ENCODE peak calls at places on chromosomes 6 and 20, in eight cellular contexts. One of them, this sample, is unnamed.
A peak's percentile ranks its signal among the peaks of the same experiment; 100 is the strongest.

GRCh38 chr20:48189177-48189576 is 403.9 kb upstream of the SULF2 start:
- DNase-seq in IMR-90: no peak
- DNase-seq in DND-41: peak; percentile 12
- DNase-seq in mesendoderm: peak; percentile 64
- DNase-seq in fibroblast of lung: peak; percentile 54
- DNase-seq in PC-9: peak; percentile 49
- DNase-seq in HepG2: peak; percentile 63
- DNase-seq in mammary epithelial cell: peak; percentile 83
- DNase-seq in this sample: peak; percentile 63

GRCh38 chr6:14728396-14729024 is 517.4 kb upstream of the JARID2 start:
- DNase-seq in IMR-90: peak; percentile 89
- DNase-seq in DND-41: no peak
- DNase-seq in mesendoderm: no peak
- DNase-seq in fibroblast of lung: peak; percentile 67
- DNase-seq in PC-9: no peak
- DNase-seq in HepG2: no peak
- DNase-seq in mammary epithelial cell: peak; percentile 29
- DNase-seq in this sample: peak; percentile 51

GRCh38 chr20:26216025-26216424 is 519.4 kb upstream of the ZNF337 start:
- DNase-seq in IMR-90: peak; percentile 20
- DNase-seq in DND-41: no peak
- DNase-seq in mesendoderm: no peak
- DNase-seq in fibroblast of lung: peak; percentile 35
- DNase-seq in PC-9: no peak
- DNase-seq in HepG2: no peak
- DNase-seq in mammary epithelial cell: peak; percentile 3
- DNase-seq in this sample: peak; percentile 37

GRCh38 chr20:23080521-23080920 is 5.6 kb downstream of the CD93 start:
- DNase-seq in IMR-90: no peak
- DNase-seq in DND-41: no peak
- DNase-seq in mesendoderm: no peak
- DNase-seq in fibroblast of lung: no peak
- DNase-seq in PC-9: no peak
- DNase-seq in HepG2: no peak
- DNase-seq in mammary epithelial cell: no peak
- DNase-seq in this sample: no peak

GRCh38 chr6:83368582-83368981 is 62.3 kb downstream of the ME1 start:
- DNase-seq in IMR-90: no peak
- DNase-seq in DND-41: no peak
- DNase-seq in mesendoderm: no peak
- DNase-seq in fibroblast of lung: peak; percentile 27
- DNase-seq in PC-9: no peak
- DNase-seq in HepG2: no peak
- DNase-seq in mammary epithelial cell: no peak
- DNase-seq in this sample: no peak

GRCh38 chr6:85464722-85465150 is 14.9 kb downstream of the NT5E start:
- DNase-seq in IMR-90: peak; percentile 98
- DNase-seq in DND-41: no peak
- DNase-seq in mesendoderm: no peak
- DNase-seq in fibroblast of lung: peak; percentile 94
- DNase-seq in PC-9: peak; percentile 90
- DNase-seq in HepG2: no peak
- DNase-seq in mammary epithelial cell: peak; percentile 89
- DNase-seq in this sample: peak; percentile 96

GRCh38 chr6:101398716-101399626 is 5.5 kb downstream of the GRIK2 start:
- DNase-seq in IMR-90: peak; percentile 37
- DNase-seq in DND-41: no peak
- DNase-seq in mesendoderm: no peak
- DNase-seq in fibroblast of lung: peak; percentile 14
- DNase-seq in PC-9: no peak
- DNase-seq in HepG2: no peak
- DNase-seq in mammary epithelial cell: no peak
- DNase-seq in this sample: no peak

GRCh38 chr6:47135772-47136171 is 93.6 kb upstream of the ADGRF1 start:
- DNase-seq in IMR-90: peak; percentile 93
- DNase-seq in DND-41: no peak
- DNase-seq in mesendoderm: peak; percentile 80
- DNase-seq in fibroblast of lung: peak; percentile 96
- DNase-seq in PC-9: peak; percentile 99
- DNase-seq in HepG2: peak; percentile 97
- DNase-seq in mammary epithelial cell: peak; percentile 95
- DNase-seq in this sample: peak; percentile 99

GRCh38 chr6:90033872-90034271 is 139.6 kb downstream of the GJA10 start:
- DNase-seq in IMR-90: no peak
- DNase-seq in DND-41: no peak
- DNase-seq in mesendoderm: no peak
- DNase-seq in fibroblast of lung: no peak
- DNase-seq in PC-9: no peak
- DNase-seq in HepG2: no peak
- DNase-seq in mammary epithelial cell: no peak
- DNase-seq in this sample: no peak

GRCh38 chr6:143195349-143195845 is 134.7 kb downstream of the AIG1 start:
- DNase-seq in IMR-90: no peak
- DNase-seq in DND-41: no peak
- DNase-seq in mesendoderm: no peak
- DNase-seq in fibroblast of lung: no peak
- DNase-seq in PC-9: no peak
- DNase-seq in HepG2: no peak
- DNase-seq in mammary epithelial cell: no peak
- DNase-seq in this sample: no peak

DNA sequence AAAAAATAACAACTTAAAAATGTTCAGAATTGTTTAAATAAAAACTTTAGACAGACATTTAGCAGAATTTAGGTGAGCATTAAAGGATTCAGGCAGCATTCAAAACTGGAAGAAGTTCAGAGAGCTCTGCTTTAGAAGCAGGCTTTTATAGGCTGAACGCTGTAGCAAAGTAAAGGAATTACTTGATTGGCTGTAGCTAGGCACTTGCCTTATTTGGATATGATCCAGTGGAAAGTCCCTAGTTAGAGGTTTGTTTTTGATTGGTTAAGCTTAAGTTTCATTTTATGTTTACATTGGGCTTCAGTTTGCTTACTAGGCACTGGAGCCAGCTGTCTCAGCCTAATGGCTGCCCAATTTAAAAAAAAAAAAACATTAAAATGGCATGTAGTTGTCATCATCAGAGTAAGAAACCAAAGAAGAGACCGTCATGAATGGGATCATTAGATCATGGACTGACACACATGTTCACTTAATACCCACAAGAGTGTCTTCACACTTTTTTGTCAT is 65.1 kb downstream of the CBFA2T2 start:
- DNase-seq in IMR-90: peak; percentile 99
- DNase-seq in DND-41: peak; percentile 29
- DNase-seq in mesendoderm: peak; percentile 48
- DNase-seq in fibroblast of lung: peak; percentile 94
- DNase-seq in PC-9: peak; percentile 71
- DNase-seq in HepG2: peak; percentile 98
- DNase-seq in mammary epithelial cell: peak; percentile 86
- DNase-seq in this sample: peak; percentile 95
- H3K4me2 ChIP-seq in IMR-90: peak overlapping the region; percentile 95
- H3K4me2 ChIP-seq in DND-41: no peak overlapping the region
- H3K4me2 ChIP-seq in mesendoderm: no peak overlapping the region
- H3K4me2 ChIP-seq in fibroblast of lung: peak overlapping the region; percentile 75
- H3K4me2 ChIP-seq in PC-9: peak overlapping the region; percentile 37
- H3K4me2 ChIP-seq in HepG2: peak overlapping the region; percentile 50
- H3K4me2 ChIP-seq in mammary epithelial cell: peak overlapping the region; percentile 65
- H3K4me2 ChIP-seq in this sample: peak overlapping the region; percentile 62

GRCh38 chr6:34300332-34300751 is 51.5 kb upstream of the SMIM29 start:
- DNase-seq in IMR-90: no peak
- DNase-seq in DND-41: no peak
- DNase-seq in mesendoderm: no peak
- DNase-seq in fibroblast of lung: no peak
- DNase-seq in PC-9: no peak
- DNase-seq in HepG2: no peak
- DNase-seq in mammary epithelial cell: no peak
- DNase-seq in this sample: no peak
- H3K4me2 ChIP-seq in IMR-90: no peak overlapping the region
- H3K4me2 ChIP-seq in DND-41: no peak overlapping the region
- H3K4me2 ChIP-seq in mesendoderm: no peak overlapping the region
- H3K4me2 ChIP-seq in fibroblast of lung: no peak overlapping the region
- H3K4me2 ChIP-seq in PC-9: no peak overlapping the region
- H3K4me2 ChIP-seq in HepG2: no peak overlapping the region
- H3K4me2 ChIP-seq in mammary epithelial cell: no peak overlapping the region
- H3K4me2 ChIP-seq in this sample: no peak overlapping the region

DNA sequence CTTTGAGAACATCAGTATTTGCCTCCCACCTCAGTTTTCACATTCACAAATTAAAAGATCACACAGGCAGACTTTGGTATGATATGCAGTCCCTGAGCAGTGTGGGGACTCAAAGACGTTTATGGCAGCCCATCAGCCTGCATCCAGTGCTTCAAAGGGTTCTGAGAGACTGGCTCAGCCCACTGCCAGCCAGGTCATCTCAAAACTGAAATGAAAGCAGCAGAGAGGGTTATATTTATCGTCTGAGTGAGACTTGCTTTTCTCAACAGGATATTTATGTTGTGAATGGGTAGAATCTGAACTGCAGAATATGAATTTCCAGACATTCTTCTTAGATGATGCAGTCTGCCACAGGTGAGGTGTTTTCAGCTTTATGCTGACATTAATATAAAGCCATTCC is 159.8 kb downstream of the NRN1 start:
- DNase-seq in IMR-90: no peak
- DNase-seq in DND-41: no peak
- DNase-seq in mesendoderm: no peak
- DNase-seq in fibroblast of lung: no peak
- DNase-seq in PC-9: no peak
- DNase-seq in HepG2: no peak
- DNase-seq in mammary epithelial cell: no peak
- DNase-seq in this sample: no peak
- H3K4me2 ChIP-seq in IMR-90: no peak overlapping the region
- H3K4me2 ChIP-seq in DND-41: no peak overlapping the region
- H3K4me2 ChIP-seq in mesendoderm: no peak overlapping the region
- H3K4me2 ChIP-seq in fibroblast of lung: no peak overlapping the region
- H3K4me2 ChIP-seq in PC-9: no peak overlapping the region
- H3K4me2 ChIP-seq in HepG2: no peak overlapping the region
- H3K4me2 ChIP-seq in mammary epithelial cell: no peak overlapping the region
- H3K4me2 ChIP-seq in this sample: no peak overlapping the region

GRCh38 chr6:157609117-157609516 is 213.9 kb upstream of the SNX9 start:
- DNase-seq in IMR-90: no peak
- DNase-seq in DND-41: no peak
- DNase-seq in mesendoderm: no peak
- DNase-seq in fibroblast of lung: no peak
- DNase-seq in PC-9: no peak
- DNase-seq in HepG2: no peak
- DNase-seq in mammary epithelial cell: no peak
- DNase-seq in this sample: no peak

GRCh38 chr6:157610451-157610999 is 212.5 kb upstream of the SNX9 start:
- DNase-seq in IMR-90: no peak
- DNase-seq in DND-41: no peak
- DNase-seq in mesendoderm: no peak
- DNase-seq in fibroblast of lung: no peak
- DNase-seq in PC-9: no peak
- DNase-seq in HepG2: no peak
- DNase-seq in mammary epithelial cell: no peak
- DNase-seq in this sample: no peak

GRCh38 chr6:157611406-157611805 is 211.6 kb upstream of the SNX9 start:
- DNase-seq in IMR-90: no peak
- DNase-seq in DND-41: no peak
- DNase-seq in mesendoderm: no peak
- DNase-seq in fibroblast of lung: no peak
- DNase-seq in PC-9: no peak
- DNase-seq in HepG2: no peak
- DNase-seq in mammary epithelial cell: no peak
- DNase-seq in this sample: no peak

GRCh38 chr6:157608221-157609075 is 214.6 kb upstream of the SNX9 start:
- DNase-seq in IMR-90: no peak
- DNase-seq in DND-41: no peak
- DNase-seq in mesendoderm: no peak
- DNase-seq in fibroblast of lung: no peak
- DNase-seq in PC-9: no peak
- DNase-seq in HepG2: no peak
- DNase-seq in mammary epithelial cell: no peak
- DNase-seq in this sample: no peak

GRCh38 chr6:157609556-157609955 is 213.5 kb upstream of the SNX9 start:
- DNase-seq in IMR-90: no peak
- DNase-seq in DND-41: no peak
- DNase-seq in mesendoderm: no peak
- DNase-seq in fibroblast of lung: no peak
- DNase-seq in PC-9: no peak
- DNase-seq in HepG2: no peak
- DNase-seq in mammary epithelial cell: no peak
- DNase-seq in this sample: no peak
- H3K4me2 ChIP-seq in IMR-90: no peak overlapping the region
- H3K4me2 ChIP-seq in DND-41: no peak overlapping the region
- H3K4me2 ChIP-seq in mesendoderm: no peak overlapping the region
- H3K4me2 ChIP-seq in fibroblast of lung: no peak overlapping the region
- H3K4me2 ChIP-seq in PC-9: no peak overlapping the region
- H3K4me2 ChIP-seq in HepG2: no peak overlapping the region
- H3K4me2 ChIP-seq in mammary epithelial cell: no peak overlapping the region
- H3K4me2 ChIP-seq in this sample: no peak overlapping the region

GRCh38 chr6:10626154-10626741 is 68.2 kb downstream of the C6orf52 start:
- DNase-seq in IMR-90: peak; percentile 49
- DNase-seq in DND-41: no peak
- DNase-seq in mesendoderm: no peak
- DNase-seq in fibroblast of lung: no peak
- DNase-seq in PC-9: no peak
- DNase-seq in HepG2: no peak
- DNase-seq in mammary epithelial cell: no peak
- DNase-seq in this sample: no peak
- H3K4me2 ChIP-seq in IMR-90: peak overlapping the region; percentile 68
- H3K4me2 ChIP-seq in DND-41: no peak overlapping the region
- H3K4me2 ChIP-seq in mesendoderm: no peak overlapping the region
- H3K4me2 ChIP-seq in fibroblast of lung: peak overlapping the region; percentile 1
- H3K4me2 ChIP-seq in PC-9: no peak overlapping the region
- H3K4me2 ChIP-seq in HepG2: no peak overlapping the region
- H3K4me2 ChIP-seq in mammary epithelial cell: no peak overlapping the region
- H3K4me2 ChIP-seq in this sample: no peak overlapping the region